ENCODE peak calls at places on chromosome 12, in four cellular contexts. C is transverse colon, S is MV-4-11, N is neural progenitor cell. Z is an unnamed sample.

GRCh38 chr12:80567391-80567790 is 123.4 kb downstream of the PTPRQ start:
- DNase-seq in S (peak), C (no peak), N (no peak), Z (no peak)

GRCh38 chr12:110563702-110564470 is 19.2 kb downstream of the PPTC7 start:
- DNase-seq in S (no peak), C (no peak), N (no peak), Z (no peak)

GRCh38 chr12:124661382-124661781 is 94.0 kb upstream of the NCOR2 start:
- DNase-seq in N (no peak), C (no peak), S (no peak), Z (no peak)

GRCh38 chr12:71243375-71243774 is 85.6 kb upstream of the TSPAN8 start:
- DNase-seq in S (no peak), C (no peak), N (no peak), Z (no peak)

GRCh38 chr12:130281157-130281799 is 56.4 kb upstream of the PIWIL1 start:
- DNase-seq in N (peak), S (no peak), C (peak), Z (no peak)

GRCh38 chr12:103333676-103334075 is 162.1 kb downstream of the C12orf42 start:
- DNase-seq in N (no peak), S (no peak), C (no peak), Z (no peak)

GRCh38 chr12:130955238-130955816 is 1.6 kb downstream of the ADGRD1 start:
- DNase-seq in S (no peak), C (no peak), N (no peak), Z (no peak)

GRCh38 chr12:99772274-99772673 is 124.7 kb downstream of the GARIN6 start:
- DNase-seq in S (no peak), C (no peak), N (no peak), Z (no peak)

GRCh38 chr12:125183187-125184067 is 118.2 kb downstream of the AACS start:
- DNase-seq in C (peak), N (peak), S (peak), Z (no peak)

GRCh38 chr12:122834921-122835692 is at the start of gene HIP1R:
- DNase-seq in C (peak), N (peak), S (no peak), Z (no peak)

GRCh38 chr12:118611295-118611694 is 234.9 kb downstream of the SUDS3 start:
- DNase-seq in C (no peak), S (no peak), N (peak), Z (no peak)

GRCh38 chr12:53750812-53751335 is 905 bp downstream of the CISTR start:
- DNase-seq in N (peak), S (no peak), C (peak), Z (no peak)